ENCODE peak calls at places on chromosomes 2 and 18, in seven cellular contexts. One of them, this sample, is unnamed.
A peak's percentile ranks its signal among the peaks of the same experiment; 100 is the strongest.

GRCh38 chr18:74436158-74436755 is 20.9 kb downstream of the DIPK1C start:
- DNase-seq in iPS-NIHi11: no peak
- DNase-seq in lower leg skin: no peak
- DNase-seq in NCI-H2171: no peak
- DNase-seq in retinal pigment epithelial cell: no peak
- DNase-seq in T-helper 9 cell: no peak
- DNase-seq in ecto neural progenitor cell: no peak
- DNase-seq in this sample: no peak

GRCh38 chr2:136376798-136377211 is 258.9 kb upstream of the CXCR4 start:
- DNase-seq in iPS-NIHi11: no peak
- DNase-seq in lower leg skin: no peak
- DNase-seq in ecto neural progenitor cell: peak; percentile 55
- DNase-seq in NCI-H2171: no peak
- DNase-seq in T-helper 9 cell: no peak
- DNase-seq in retinal pigment epithelial cell: no peak
- DNase-seq in this sample: no peak

GRCh38 chr18:10659000-10659399 is 133.2 kb downstream of the NAPG start:
- DNase-seq in iPS-NIHi11: no peak
- DNase-seq in lower leg skin: no peak
- DNase-seq in T-helper 9 cell: no peak
- DNase-seq in NCI-H2171: no peak
- DNase-seq in ecto neural progenitor cell: no peak
- DNase-seq in retinal pigment epithelial cell: no peak
- DNase-seq in this sample: no peak

GRCh38 chr18:76493213-76494107 is 1.6 kb downstream of the ZNF516 start:
- DNase-seq in retinal pigment epithelial cell: no peak
- DNase-seq in iPS-NIHi11: no peak
- DNase-seq in ecto neural progenitor cell: no peak
- DNase-seq in lower leg skin: no peak
- DNase-seq in NCI-H2171: no peak
- DNase-seq in T-helper 9 cell: no peak
- DNase-seq in this sample: no peak

GRCh38 chr2:241139531-241140444 is 9.5 kb downstream of the PASK start:
- DNase-seq in ecto neural progenitor cell: no peak
- DNase-seq in T-helper 9 cell: no peak
- DNase-seq in retinal pigment epithelial cell: no peak
- DNase-seq in iPS-NIHi11: no peak
- DNase-seq in NCI-H2171: no peak
- DNase-seq in lower leg skin: no peak
- DNase-seq in this sample: no peak

GRCh38 chr2:188512456-188512855 is 220.8 kb downstream of the GULP1 start:
- DNase-seq in T-helper 9 cell: no peak
- DNase-seq in NCI-H2171: peak; percentile 7
- DNase-seq in lower leg skin: no peak
- DNase-seq in ecto neural progenitor cell: no peak
- DNase-seq in retinal pigment epithelial cell: no peak
- DNase-seq in iPS-NIHi11: no peak
- DNase-seq in this sample: no peak

GRCh38 chr18:55405655-55406373 is 182.2 kb downstream of the TCF4 start:
- DNase-seq in iPS-NIHi11: no peak
- DNase-seq in lower leg skin: peak; percentile 67
- DNase-seq in NCI-H2171: peak; percentile 93
- DNase-seq in T-helper 9 cell: no peak
- DNase-seq in ecto neural progenitor cell: no peak
- DNase-seq in retinal pigment epithelial cell: peak; percentile 87
- DNase-seq in this sample: no peak

GRCh38 chr2:137706786-137707613 is 257.3 kb upstream of the HNMT start:
- DNase-seq in NCI-H2171: no peak
- DNase-seq in retinal pigment epithelial cell: no peak
- DNase-seq in ecto neural progenitor cell: no peak
- DNase-seq in lower leg skin: no peak
- DNase-seq in iPS-NIHi11: peak; percentile 14
- DNase-seq in T-helper 9 cell: no peak
- DNase-seq in this sample: no peak

GRCh38 chr2:101741775-101742520 is 44.4 kb downstream of the MAP4K4 start:
- DNase-seq in T-helper 9 cell: no peak
- DNase-seq in ecto neural progenitor cell: peak; percentile 51
- DNase-seq in NCI-H2171: no peak
- DNase-seq in retinal pigment epithelial cell: no peak
- DNase-seq in lower leg skin: no peak
- DNase-seq in iPS-NIHi11: peak; percentile 46
- DNase-seq in this sample: no peak

GRCh38 chr2:98454500-98455235 is 10.0 kb downstream of the INPP4A start:
- DNase-seq in T-helper 9 cell: no peak
- DNase-seq in lower leg skin: no peak
- DNase-seq in iPS-NIHi11: peak; percentile 46
- DNase-seq in ecto neural progenitor cell: no peak
- DNase-seq in retinal pigment epithelial cell: no peak
- DNase-seq in NCI-H2171: no peak
- DNase-seq in this sample: no peak

GRCh38 chr2:100031604-100032003 is 110.8 kb downstream of the AFF3 start:
- DNase-seq in iPS-NIHi11: no peak
- DNase-seq in ecto neural progenitor cell: no peak
- DNase-seq in retinal pigment epithelial cell: no peak
- DNase-seq in lower leg skin: no peak
- DNase-seq in NCI-H2171: no peak
- DNase-seq in T-helper 9 cell: no peak
- DNase-seq in this sample: no peak

GRCh38 chr2:189658808-189659207 is 2.5 kb upstream of the ASNSD1 start:
- DNase-seq in NCI-H2171: no peak
- DNase-seq in ecto neural progenitor cell: no peak
- DNase-seq in T-helper 9 cell: no peak
- DNase-seq in retinal pigment epithelial cell: no peak
- DNase-seq in lower leg skin: no peak
- DNase-seq in iPS-NIHi11: no peak
- DNase-seq in this sample: no peak

GRCh38 chr2:136384541-136385303 is 266.8 kb upstream of the CXCR4 start:
- DNase-seq in NCI-H2171: no peak
- DNase-seq in ecto neural progenitor cell: no peak
- DNase-seq in retinal pigment epithelial cell: no peak
- DNase-seq in lower leg skin: no peak
- DNase-seq in iPS-NIHi11: peak; percentile 50
- DNase-seq in T-helper 9 cell: peak; percentile 24
- DNase-seq in this sample: peak; percentile 37

GRCh38 chr2:221102896-221103688 is 469.0 kb downstream of the EPHA4 start:
- DNase-seq in retinal pigment epithelial cell: no peak
- DNase-seq in ecto neural progenitor cell: no peak
- DNase-seq in iPS-NIHi11: no peak
- DNase-seq in T-helper 9 cell: no peak
- DNase-seq in NCI-H2171: no peak
- DNase-seq in lower leg skin: no peak
- DNase-seq in this sample: no peak

GRCh38 chr2:219344756-219345458 is 12.4 kb upstream of the RESP18 start:
- DNase-seq in iPS-NIHi11: no peak
- DNase-seq in retinal pigment epithelial cell: no peak
- DNase-seq in lower leg skin: peak; percentile 54
- DNase-seq in NCI-H2171: peak; percentile 48
- DNase-seq in ecto neural progenitor cell: no peak
- DNase-seq in T-helper 9 cell: no peak
- DNase-seq in this sample: no peak

GRCh38 chr18:58102875-58103274 is 58.8 kb downstream of the NEDD4L start:
- DNase-seq in lower leg skin: no peak
- DNase-seq in T-helper 9 cell: no peak
- DNase-seq in ecto neural progenitor cell: no peak
- DNase-seq in NCI-H2171: no peak
- DNase-seq in retinal pigment epithelial cell: no peak
- DNase-seq in iPS-NIHi11: no peak
- DNase-seq in this sample: no peak

GRCh38 chr2:196245746-196246145 is 74.4 kb upstream of the STK17B start:
- DNase-seq in iPS-NIHi11: no peak
- DNase-seq in lower leg skin: no peak
- DNase-seq in ecto neural progenitor cell: no peak
- DNase-seq in NCI-H2171: no peak
- DNase-seq in T-helper 9 cell: no peak
- DNase-seq in retinal pigment epithelial cell: no peak
- DNase-seq in this sample: no peak

GRCh38 chr2:10326707-10327594 is 24.2 kb downstream of the HPCAL1 start:
- DNase-seq in ecto neural progenitor cell: no peak
- DNase-seq in lower leg skin: no peak
- DNase-seq in retinal pigment epithelial cell: no peak
- DNase-seq in NCI-H2171: peak; percentile 97
- DNase-seq in iPS-NIHi11: no peak
- DNase-seq in T-helper 9 cell: no peak
- DNase-seq in this sample: no peak

GRCh38 chr18:63707816-63708215 is 5.1 kb downstream of the SERPINB11 start:
- DNase-seq in NCI-H2171: no peak
- DNase-seq in lower leg skin: no peak
- DNase-seq in ecto neural progenitor cell: no peak
- DNase-seq in iPS-NIHi11: no peak
- DNase-seq in retinal pigment epithelial cell: no peak
- DNase-seq in T-helper 9 cell: no peak
- DNase-seq in this sample: no peak

GRCh38 chr18:23155537-23155936 is 20.3 kb downstream of the CABLES1 start:
- DNase-seq in T-helper 9 cell: no peak
- DNase-seq in retinal pigment epithelial cell: no peak
- DNase-seq in ecto neural progenitor cell: no peak
- DNase-seq in NCI-H2171: no peak
- DNase-seq in lower leg skin: no peak
- DNase-seq in iPS-NIHi11: no peak
- DNase-seq in this sample: no peak

GRCh38 chr2:181985632-181986205 is at the start of gene PPP1R1C:
- DNase-seq in lower leg skin: no peak
- DNase-seq in iPS-NIHi11: no peak
- DNase-seq in retinal pigment epithelial cell: peak; percentile 10
- DNase-seq in T-helper 9 cell: no peak
- DNase-seq in NCI-H2171: no peak
- DNase-seq in ecto neural progenitor cell: no peak
- DNase-seq in this sample: no peak

GRCh38 chr2:185284696-185285095 is 453.9 kb upstream of the FSIP2 start:
- DNase-seq in lower leg skin: no peak
- DNase-seq in iPS-NIHi11: no peak
- DNase-seq in retinal pigment epithelial cell: no peak
- DNase-seq in NCI-H2171: no peak
- DNase-seq in T-helper 9 cell: no peak
- DNase-seq in ecto neural progenitor cell: no peak
- DNase-seq in this sample: no peak

GRCh38 chr2:183010112-183010511 is 28.1 kb downstream of the NCKAP1 start:
- DNase-seq in T-helper 9 cell: no peak
- DNase-seq in retinal pigment epithelial cell: peak; percentile 15
- DNase-seq in NCI-H2171: peak; percentile 53
- DNase-seq in iPS-NIHi11: peak; percentile 66
- DNase-seq in lower leg skin: no peak
- DNase-seq in ecto neural progenitor cell: peak; percentile 57
- DNase-seq in this sample: no peak

GRCh38 chr18:13563390-13563805 is 163.0 kb downstream of the FAM210A start:
- DNase-seq in lower leg skin: no peak
- DNase-seq in T-helper 9 cell: no peak
- DNase-seq in NCI-H2171: peak; percentile 50
- DNase-seq in retinal pigment epithelial cell: no peak
- DNase-seq in iPS-NIHi11: no peak
- DNase-seq in ecto neural progenitor cell: no peak
- DNase-seq in this sample: no peak

GRCh38 chr2:137829251-137829650 is 135.0 kb upstream of the HNMT start:
- DNase-seq in lower leg skin: no peak
- DNase-seq in T-helper 9 cell: no peak
- DNase-seq in retinal pigment epithelial cell: no peak
- DNase-seq in iPS-NIHi11: no peak
- DNase-seq in NCI-H2171: no peak
- DNase-seq in ecto neural progenitor cell: no peak
- DNase-seq in this sample: no peak

This sample was measured in effector CD4-positive, alpha-beta T cell.